ENCODE peak calls at places on chromosome 7, in eight cellular contexts. One of them, this sample, is unnamed.

GRCh38 chr7:26291699-26292538 is at the start of gene SNX10:
- DNase-seq in SHP77 treated with DMSO at 0.1 percent for 48 hours: no peak
- DNase-seq in PC-3: peak
- DNase-seq in EL: peak
- DNase-seq in cortex of kidney: no peak
- DNase-seq in posterior cingulate gyrus: peak
- DNase-seq in A549: peak
- DNase-seq in fibroblast of mammary gland: no peak
- DNase-seq in this sample: no peak

GRCh38 chr7:113285411-113285810 is 167.1 kb upstream of the SMIM30 start:
- DNase-seq in EL: peak
- DNase-seq in PC-3: no peak
- DNase-seq in SHP77 treated with DMSO at 0.1 percent for 48 hours: no peak
- DNase-seq in posterior cingulate gyrus: no peak
- DNase-seq in A549: no peak
- DNase-seq in cortex of kidney: no peak
- DNase-seq in fibroblast of mammary gland: peak
- DNase-seq in this sample: no peak

GRCh38 chr7:151013728-151014497 is 10.4 kb downstream of the ATG9B start:
- DNase-seq in EL: peak
- DNase-seq in PC-3: peak
- DNase-seq in fibroblast of mammary gland: peak
- DNase-seq in SHP77 treated with DMSO at 0.1 percent for 48 hours: no peak
- DNase-seq in A549: no peak
- DNase-seq in cortex of kidney: no peak
- DNase-seq in posterior cingulate gyrus: peak
- DNase-seq in this sample: peak

GRCh38 chr7:156732091-156732621 is 91.6 kb downstream of the RNF32 start:
- DNase-seq in posterior cingulate gyrus: no peak
- DNase-seq in A549: no peak
- DNase-seq in cortex of kidney: no peak
- DNase-seq in SHP77 treated with DMSO at 0.1 percent for 48 hours: no peak
- DNase-seq in fibroblast of mammary gland: no peak
- DNase-seq in EL: peak
- DNase-seq in PC-3: no peak
- DNase-seq in this sample: no peak

GRCh38 chr7:28955723-28956607 is 2.2 kb downstream of the TRIL start:
- DNase-seq in EL: peak
- DNase-seq in posterior cingulate gyrus: peak
- DNase-seq in fibroblast of mammary gland: peak
- DNase-seq in A549: peak
- DNase-seq in PC-3: peak
- DNase-seq in SHP77 treated with DMSO at 0.1 percent for 48 hours: no peak
- DNase-seq in cortex of kidney: no peak
- DNase-seq in this sample: peak

GRCh38 chr7:158054081-158054480 is 533.5 kb downstream of the PTPRN2 start:
- DNase-seq in PC-3: no peak
- DNase-seq in posterior cingulate gyrus: no peak
- DNase-seq in fibroblast of mammary gland: no peak
- DNase-seq in SHP77 treated with DMSO at 0.1 percent for 48 hours: no peak
- DNase-seq in cortex of kidney: no peak
- DNase-seq in EL: no peak
- DNase-seq in A549: no peak
- DNase-seq in this sample: no peak

GRCh38 chr7:128266891-128267839 is 26.1 kb downstream of the LEP start:
- DNase-seq in cortex of kidney: no peak
- DNase-seq in EL: peak
- DNase-seq in PC-3: peak
- DNase-seq in fibroblast of mammary gland: peak
- DNase-seq in A549: no peak
- DNase-seq in posterior cingulate gyrus: no peak
- DNase-seq in SHP77 treated with DMSO at 0.1 percent for 48 hours: peak
- DNase-seq in this sample: peak

GRCh38 chr7:84188811-84189405 is 5.7 kb downstream of the SEMA3A start:
- DNase-seq in cortex of kidney: no peak
- DNase-seq in EL: peak
- DNase-seq in SHP77 treated with DMSO at 0.1 percent for 48 hours: no peak
- DNase-seq in PC-3: peak
- DNase-seq in A549: no peak
- DNase-seq in posterior cingulate gyrus: no peak
- DNase-seq in fibroblast of mammary gland: no peak
- DNase-seq in this sample: no peak

GRCh38 chr7:157870644-157871290 is 534.0 kb downstream of the DNAJB6 start:
- DNase-seq in cortex of kidney: no peak
- DNase-seq in posterior cingulate gyrus: peak
- DNase-seq in EL: no peak
- DNase-seq in fibroblast of mammary gland: no peak
- DNase-seq in SHP77 treated with DMSO at 0.1 percent for 48 hours: no peak
- DNase-seq in PC-3: no peak
- DNase-seq in A549: no peak
- DNase-seq in this sample: no peak

GRCh38 chr7:69651101-69651590 is 52.9 kb downstream of the AUTS2 start:
- DNase-seq in PC-3: no peak
- DNase-seq in cortex of kidney: no peak
- DNase-seq in posterior cingulate gyrus: no peak
- DNase-seq in EL: no peak
- DNase-seq in fibroblast of mammary gland: no peak
- DNase-seq in A549: no peak
- DNase-seq in SHP77 treated with DMSO at 0.1 percent for 48 hours: no peak
- DNase-seq in this sample: no peak

GRCh38 chr7:20442951-20443350 is 112.3 kb downstream of the ITGB8 start:
- DNase-seq in SHP77 treated with DMSO at 0.1 percent for 48 hours: no peak
- DNase-seq in fibroblast of mammary gland: no peak
- DNase-seq in posterior cingulate gyrus: no peak
- DNase-seq in cortex of kidney: no peak
- DNase-seq in EL: no peak
- DNase-seq in PC-3: no peak
- DNase-seq in A549: no peak
- DNase-seq in this sample: no peak

GRCh38 chr7:88169717-88170320 is 50.0 kb downstream of the SRI start:
- DNase-seq in posterior cingulate gyrus: no peak
- DNase-seq in A549: peak
- DNase-seq in PC-3: peak
- DNase-seq in EL: peak
- DNase-seq in SHP77 treated with DMSO at 0.1 percent for 48 hours: peak
- DNase-seq in fibroblast of mammary gland: peak
- DNase-seq in cortex of kidney: no peak
- DNase-seq in this sample: no peak

GRCh38 chr7:158820656-158821055 is 8.7 kb downstream of the ESYT2 start:
- DNase-seq in EL: no peak
- DNase-seq in fibroblast of mammary gland: peak
- DNase-seq in posterior cingulate gyrus: no peak
- DNase-seq in PC-3: peak
- DNase-seq in A549: no peak
- DNase-seq in cortex of kidney: no peak
- DNase-seq in SHP77 treated with DMSO at 0.1 percent for 48 hours: no peak
- DNase-seq in this sample: no peak

GRCh38 chr7:23347682-23348180 is 48.6 kb downstream of the MALSU1 start:
- DNase-seq in cortex of kidney: no peak
- DNase-seq in posterior cingulate gyrus: no peak
- DNase-seq in EL: peak
- DNase-seq in A549: peak
- DNase-seq in fibroblast of mammary gland: peak
- DNase-seq in SHP77 treated with DMSO at 0.1 percent for 48 hours: no peak
- DNase-seq in PC-3: peak
- DNase-seq in this sample: peak

GRCh38 chr7:135979674-135980660 is 2.8 kb upstream of the MTPN start:
- DNase-seq in fibroblast of mammary gland: peak
- DNase-seq in PC-3: peak
- DNase-seq in cortex of kidney: no peak
- DNase-seq in SHP77 treated with DMSO at 0.1 percent for 48 hours: no peak
- DNase-seq in posterior cingulate gyrus: no peak
- DNase-seq in EL: peak
- DNase-seq in A549: no peak
- DNase-seq in this sample: no peak

GRCh38 chr7:2003451-2003930 is 229.3 kb downstream of the MAD1L1 start:
- DNase-seq in fibroblast of mammary gland: no peak
- DNase-seq in A549: no peak
- DNase-seq in EL: no peak
- DNase-seq in cortex of kidney: no peak
- DNase-seq in posterior cingulate gyrus: no peak
- DNase-seq in PC-3: no peak
- DNase-seq in SHP77 treated with DMSO at 0.1 percent for 48 hours: no peak
- DNase-seq in this sample: no peak

GRCh38 chr7:140640060-140640611 is 477 bp downstream of the DENND2A start:
- DNase-seq in EL: peak
- DNase-seq in SHP77 treated with DMSO at 0.1 percent for 48 hours: no peak
- DNase-seq in A549: peak
- DNase-seq in posterior cingulate gyrus: no peak
- DNase-seq in cortex of kidney: no peak
- DNase-seq in PC-3: peak
- DNase-seq in fibroblast of mammary gland: no peak
- DNase-seq in this sample: no peak

GRCh38 chr7:156820445-156821063 is 72.4 kb downstream of the LMBR1 start:
- DNase-seq in posterior cingulate gyrus: no peak
- DNase-seq in SHP77 treated with DMSO at 0.1 percent for 48 hours: no peak
- DNase-seq in PC-3: no peak
- DNase-seq in EL: no peak
- DNase-seq in A549: no peak
- DNase-seq in fibroblast of mammary gland: no peak
- DNase-seq in cortex of kidney: no peak
- DNase-seq in this sample: no peak

GRCh38 chr7:45893996-45894664 is 5.8 kb downstream of the IGFBP1 start:
- DNase-seq in SHP77 treated with DMSO at 0.1 percent for 48 hours: no peak
- DNase-seq in fibroblast of mammary gland: no peak
- DNase-seq in EL: no peak
- DNase-seq in posterior cingulate gyrus: no peak
- DNase-seq in A549: no peak
- DNase-seq in cortex of kidney: no peak
- DNase-seq in PC-3: no peak
- DNase-seq in this sample: no peak

GRCh38 chr7:130486114-130486962 is 5.5 kb upstream of the MEST start:
- DNase-seq in SHP77 treated with DMSO at 0.1 percent for 48 hours: peak
- DNase-seq in cortex of kidney: no peak
- DNase-seq in fibroblast of mammary gland: no peak
- DNase-seq in EL: no peak
- DNase-seq in posterior cingulate gyrus: no peak
- DNase-seq in PC-3: peak
- DNase-seq in A549: peak
- DNase-seq in this sample: no peak

This sample was measured in fibroblast of the conjunctiva.